ENCODE peak calls at places on chromosomes 12 and 14, in five cellular contexts. W is K562, C is H1, I is HepG2, S is GM12878. E is an unnamed sample.

GRCh38 chr12:3257411-3257810 is 180.2 kb downstream of the TSPAN9 start:
- DNase-seq in W (no peak), C (no peak), I (no peak), S (no peak), E (no peak)

GRCh38 chr12:75479963-75480461 is 543 bp upstream of the GLIPR1 start:
- DNase-seq in W (no peak), C (no peak), I (no peak), S (no peak), E (no peak)

GRCh38 chr12:3213171-3213570 is 136.0 kb downstream of the TSPAN9 start:
- DNase-seq in W (no peak), C (no peak), I (no peak), S (no peak), E (no peak)

GRCh38 chr14:90114554-90114953 is 52.8 kb downstream of the KCNK13 start:
- DNase-seq in W (peak), C (no peak), I (peak), S (no peak), E (no peak)

GRCh38 chr14:71629765-71630502 is 302.3 kb upstream of the RGS6 start:
- DNase-seq in W (no peak), C (no peak), I (no peak), S (no peak), E (no peak)

GRCh38 chr12:131736807-131737484 is 26.1 kb downstream of the SFSWAP start:
- DNase-seq in W (no peak), C (peak), I (no peak), S (no peak), E (peak)

GRCh38 chr14:88245321-88245720 is 77.7 kb downstream of the KCNK10 start:
- DNase-seq in W (no peak), C (no peak), I (no peak), S (no peak), E (no peak)

GRCh38 chr14:23177181-23177580 is 6.3 kb downstream of the SLC7A8 start:
- DNase-seq in W (no peak), C (no peak), I (no peak), S (no peak), E (no peak)

GRCh38 chr14:61695695-61696527 is 598 bp downstream of the HIF1A start:
- DNase-seq in W (peak), C (no peak), I (peak), S (no peak), E (no peak)

GRCh38 chr12:42705863-42706262 is 116.3 kb upstream of the PRICKLE1 start:
- DNase-seq in W (no peak), C (no peak), I (no peak), S (no peak), E (no peak)

GRCh38 chr14:104933721-104934379 is 9.2 kb downstream of the PLD4 start:
- DNase-seq in W (no peak), C (no peak), I (no peak), S (no peak), E (no peak)

GRCh38 chr12:113222730-113223531 is 1.7 kb downstream of the TPCN1 start:
- DNase-seq in W (no peak), C (no peak), I (peak), S (no peak), E (no peak)

GRCh38 chr12:49055978-49056754 is 4.4 kb downstream of the KMT2D start:
- DNase-seq in W (peak), C (no peak), I (peak), S (peak), E (peak)

GRCh38 chr12:121568971-121569808 is 11.6 kb downstream of the KDM2B start:
- DNase-seq in W (no peak), C (no peak), I (no peak), S (no peak), E (no peak)

GRCh38 chr14:65927871-65928270 is 515.3 kb downstream of the FUT8 start:
- DNase-seq in W (peak), C (no peak), I (no peak), S (no peak), E (no peak)

GRCh38 chr12:108832730-108833354 is 24.5 kb downstream of the SSH1 start:
- DNase-seq in W (no peak), C (no peak), I (no peak), S (no peak), E (no peak)

GRCh38 chr12:21852251-21852650 is 77.7 kb upstream of the KCNJ8 start:
- DNase-seq in W (no peak), C (no peak), I (no peak), S (no peak), E (no peak)

GRCh38 chr14:38866461-38866860 is 236.6 kb downstream of the SEC23A start:
- DNase-seq in W (no peak), C (no peak), I (no peak), S (no peak), E (no peak)

GRCh38 chr14:81062380-81062779 is 107.0 kb downstream of the TSHR start:
- DNase-seq in W (no peak), C (no peak), I (no peak), S (no peak), E (no peak)

DNA sequence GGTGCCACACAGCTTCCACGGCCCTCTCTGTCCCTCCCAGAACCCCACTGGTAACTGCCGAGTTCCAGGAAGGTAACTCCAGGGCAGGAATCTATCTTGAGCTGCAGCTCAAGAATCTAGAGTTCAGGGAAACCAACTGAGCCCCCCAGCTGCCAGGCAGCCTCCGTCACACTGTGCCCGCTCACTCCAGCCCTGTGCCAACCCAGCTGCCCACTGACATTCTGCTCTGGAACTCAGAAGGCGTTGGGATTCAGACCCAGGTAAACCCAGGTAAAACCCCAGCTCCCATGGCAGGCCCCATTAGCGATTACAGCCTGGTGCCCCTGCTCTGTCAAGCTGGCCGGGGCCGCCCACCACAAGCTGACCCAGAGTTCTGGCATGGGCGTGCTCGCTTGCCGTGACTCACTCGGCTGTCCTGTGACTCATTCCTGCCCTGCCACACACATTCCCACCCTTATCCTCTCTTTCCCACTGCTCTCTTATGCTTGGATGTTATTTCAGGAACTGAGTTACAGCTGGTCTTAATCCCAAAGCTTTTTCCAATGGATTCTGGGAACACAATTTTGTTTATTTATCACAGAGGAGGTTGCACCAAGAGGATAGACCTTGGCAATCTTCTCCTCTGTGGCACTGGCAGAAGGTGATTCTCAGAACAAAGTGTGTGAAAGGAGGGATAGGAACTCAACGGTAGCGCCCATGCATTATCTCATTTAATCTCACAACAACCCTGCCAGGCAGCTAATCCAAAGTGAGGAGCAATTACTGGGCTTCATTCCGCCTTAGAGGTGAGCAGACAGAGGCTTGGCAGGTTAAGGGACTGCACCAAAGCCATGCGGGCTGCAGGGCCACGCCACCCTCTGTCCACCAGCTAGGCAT is 33.2 kb downstream of the SYNE3 start:
- DNase-seq in W (no peak), C (no peak), I (peak), S (no peak), E (peak)
- TF ChIP-seq ATF3 in W (no peak), C (no peak), I (peak), S (no peak), E (no peak)

DNA sequence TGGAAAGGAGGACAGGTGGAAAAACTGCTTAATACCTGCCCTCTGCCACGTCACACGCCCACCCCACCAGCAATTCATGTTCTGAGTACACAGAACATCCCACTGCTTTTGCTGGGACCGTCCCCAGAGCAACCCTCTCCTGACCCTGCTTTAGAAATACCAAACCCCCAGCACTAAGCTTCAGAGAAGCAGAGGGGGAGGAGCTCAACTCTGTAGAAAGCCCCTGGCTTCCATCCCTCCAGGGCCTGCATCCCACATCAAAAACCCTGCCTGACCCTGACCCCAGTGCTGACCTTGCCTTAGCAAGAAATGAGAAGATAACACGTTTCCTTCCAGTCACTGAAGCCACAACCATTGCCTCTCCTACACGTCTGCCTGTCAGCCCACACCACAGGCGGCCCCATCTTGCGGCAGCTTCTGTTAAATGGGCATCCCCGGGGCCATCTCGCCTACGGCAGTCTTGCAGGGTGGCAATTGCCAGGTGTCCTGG is 19.7 kb downstream of the VDR start:
- DNase-seq in W (peak), C (no peak), I (no peak), S (peak), E (no peak)
- H3K4me3 ChIP-seq in W (no peak), C (no peak), I (no peak), S (no peak), E (no peak)

GRCh38 chr12:57476162-57476992 is 3.3 kb downstream of the ARHGAP9 start:
- DNase-seq in W (no peak), C (no peak), I (no peak), S (no peak), E (no peak)
- TF ChIP-seq ATF3 in W (no peak), C (no peak), I (no peak), S (no peak), E (no peak)

GRCh38 chr12:57606016-57606311 is 1.3 kb downstream of the DTX3 start:
- DNase-seq in W (no peak), C (no peak), I (no peak), S (no peak), E (no peak)
- H3K4me3 ChIP-seq in W (no peak), C (no peak), I (no peak), S (no peak), E (no peak)

GRCh38 chr12:101581190-101581589 is 13.6 kb upstream of the MYBPC1 start:
- DNase-seq in W (no peak), C (no peak), I (no peak), S (no peak), E (no peak)
- TF ChIP-seq ATF3 in W (no peak), C (no peak), I (no peak), S (no peak), E (no peak)